ENCODE peak calls at places on chromosomes 7 and 10, in four cellular contexts. G is HCT116, D is MM.1S, K is Karpas-422. T is an unnamed sample.

GRCh38 chr7:37369904-37370303 is 78.8 kb downstream of the ELMO1 start:
- DNase-seq in D (no peak), K (no peak), G (no peak), T (no peak)

GRCh38 chr7:42222119-42222518 is 14.9 kb downstream of the GLI3 start:
- DNase-seq in G (no peak), K (no peak), D (no peak), T (no peak)

GRCh38 chr10:123782549-123782948 is 109.1 kb downstream of the CPXM2 start:
- DNase-seq in K (no peak), D (no peak), G (no peak), T (no peak)

GRCh38 chr7:148472406-148472805 is 118.2 kb upstream of the C7orf33 start:
- DNase-seq in D (no peak), K (no peak), G (no peak), T (peak; percentile 43)

GRCh38 chr10:74418285-74418872 is 267.4 kb downstream of the ADK start:
- DNase-seq in G (no peak), K (no peak), D (no peak), T (no peak)

GRCh38 chr10:30374353-30374752 is 25.3 kb upstream of the MTPAP start:
- DNase-seq in D (no peak), K (peak; percentile 88), G (no peak), T (peak; percentile 4)

GRCh38 chr10:79435271-79436065 is 10.0 kb downstream of the ZCCHC24 start:
- DNase-seq in G (no peak), D (no peak), K (no peak), T (peak; percentile 95)

GRCh38 chr7:129773328-129773731 is 161.8 kb downstream of the NRF1 start:
- DNase-seq in D (no peak), K (peak; percentile 63), G (no peak), T (no peak)

GRCh38 chr10:77355844-77356243 is 281.8 kb downstream of the KCNMA1 start:
- DNase-seq in G (no peak), D (no peak), K (no peak), T (peak; percentile 100)

GRCh38 chr7:103336781-103337180 is 7.8 kb downstream of the DNAJC2 start:
- DNase-seq in K (no peak), D (no peak), G (no peak), T (no peak)

GRCh38 chr7:747186-747585 is 20.1 kb upstream of the PRKAR1B start:
- DNase-seq in K (no peak), G (no peak), D (no peak), T (no peak)

GRCh38 chr10:24526085-24526649 is 197.5 kb downstream of the ARHGAP21 start:
- DNase-seq in D (no peak), G (no peak), K (no peak), T (no peak)

GRCh38 chr10:119686465-119687191 is 35.4 kb downstream of the BAG3 start:
- DNase-seq in G (peak; percentile 75), D (peak; percentile 74), K (peak; percentile 86), T (peak; percentile 92)
- H3K9ac ChIP-seq in G (no peak overlapping the region), D (no peak overlapping the region), K (no peak overlapping the region), T (peak overlapping the region; percentile 86)

GRCh38 chr7:54712777-54713176 is 46.2 kb downstream of the SEC61G start:
- DNase-seq in G (no peak), K (no peak), D (no peak), T (no peak)
- H3K9me2 ChIP-seq in G (no peaks in the 10 kb centered on the region), K (no peaks in the 10 kb centered on the region), D (no peaks in the 10 kb centered on the region), T (no peaks in the 10 kb centered on the region)

DNA sequence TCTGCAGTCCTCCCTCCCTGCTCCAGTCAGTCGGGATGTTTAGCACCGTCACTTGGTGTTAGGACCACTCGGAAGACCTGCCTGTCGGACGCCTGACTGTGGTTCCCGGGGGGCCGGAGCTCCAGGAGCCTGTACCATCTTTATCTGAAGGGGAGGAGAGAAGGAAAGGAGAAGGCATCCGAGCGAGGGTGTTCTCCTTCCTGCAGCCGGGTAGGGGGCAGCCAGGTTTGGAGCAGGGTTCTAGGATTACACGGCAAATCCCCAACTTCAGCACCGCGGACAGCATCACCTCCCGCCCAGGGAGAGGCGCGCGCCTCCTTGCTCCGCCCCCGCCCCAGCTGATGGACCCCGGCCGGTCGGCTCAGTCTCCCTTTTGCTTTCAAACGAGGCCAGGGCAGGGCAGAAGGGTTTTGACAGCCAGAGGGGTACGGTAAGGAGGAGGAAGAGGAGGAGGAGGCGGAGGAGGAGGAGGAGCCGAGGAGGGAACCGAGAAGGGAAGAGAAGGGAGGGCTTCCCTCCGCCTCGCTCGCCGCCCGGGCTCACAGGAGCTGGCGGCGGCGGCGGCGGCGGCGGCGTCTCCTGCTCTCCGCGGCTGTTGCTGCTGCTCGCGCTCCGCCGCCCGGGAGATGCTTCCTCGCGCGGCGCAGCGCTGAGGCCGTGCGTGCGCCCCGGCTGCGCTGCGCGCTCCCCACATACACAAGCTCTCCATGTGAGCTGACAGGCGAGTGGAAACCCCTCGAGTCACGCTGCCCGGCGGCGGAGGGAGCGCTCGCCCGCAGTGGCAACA is 743 bp upstream of the CNTNAP2 start:
- DNase-seq in D (peak; percentile 89), G (no peak), K (no peak), T (peak; percentile 46)
- H3K4me2 ChIP-seq in D (peak overlapping the region; percentile 94), G (no peak overlapping the region), K (no peak overlapping the region), T (peak overlapping the region; percentile 84)

GRCh38 chr7:90445633-90446032 is 23.8 kb upstream of the PTTG1IP2 start:
- DNase-seq in K (no peak), D (no peak), G (no peak), T (no peak)
- H3K9ac ChIP-seq in K (no peak overlapping the region), D (no peak overlapping the region), G (no peak overlapping the region), T (no peak overlapping the region)

DNA sequence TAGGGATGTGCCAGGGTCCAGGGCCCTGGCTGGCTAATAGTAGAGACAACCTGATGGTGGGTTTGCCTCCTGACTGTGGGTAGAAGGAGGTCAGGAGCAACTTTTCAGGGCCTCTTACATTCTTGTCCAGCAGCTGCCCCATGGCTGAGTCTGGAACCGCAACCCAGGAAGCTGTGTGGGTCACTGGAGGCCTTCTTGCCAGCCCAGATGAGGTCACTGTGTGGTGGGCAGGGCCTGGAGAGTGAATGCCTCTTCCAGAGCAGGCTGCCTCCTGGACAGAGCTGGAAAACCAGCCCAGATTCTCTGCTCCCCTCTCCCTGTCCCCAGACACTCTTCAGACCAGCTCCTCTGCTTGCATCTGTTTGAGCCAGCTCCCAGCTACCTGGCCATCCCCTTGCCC is 43.5 kb upstream of the LEP start:
- DNase-seq in G (no peak), K (no peak), D (no peak), T (no peak)
- H3K9me2 ChIP-seq in G (no peaks in the 10 kb centered on the region), K (no peaks in the 10 kb centered on the region), D (no peaks in the 10 kb centered on the region), T (no peaks in the 10 kb centered on the region)

T was measured in PC-3.